ENCODE peak calls at places on chromosomes 5 and 9, in six cellular contexts. H, K, O, M, E and Q are unnamed samples.

GRCh38 chr5:36877667-36878420 is 1.3 kb downstream of the NIPBL start:
- DNase-seq in O (peak), H (peak), M (no peak), K (peak), E (peak), Q (no peak)

GRCh38 chr9:96117398-96118060 is 184.4 kb downstream of the HSD17B3 start:
- DNase-seq in M (no peak), E (no peak), K (no peak), O (no peak), H (no peak), Q (no peak)

GRCh38 chr9:137876269-137876668 is 1.3 kb upstream of the CACNA1B start:
- DNase-seq in H (no peak), E (no peak), O (no peak), M (no peak), K (no peak), Q (no peak)

GRCh38 chr5:174192901-174193300 is 147.4 kb downstream of the NSG2 start:
- DNase-seq in M (no peak), H (no peak), E (no peak), O (no peak), K (no peak), Q (no peak)

GRCh38 chr5:171840066-171840465 is 54.4 kb downstream of the SMIM23 start:
- DNase-seq in M (no peak), H (no peak), O (peak), E (no peak), K (no peak), Q (no peak)

GRCh38 chr5:104186100-104186499 is 623.5 kb upstream of the NUDT12 start:
- DNase-seq in E (peak), H (peak), M (no peak), O (no peak), K (no peak), Q (no peak)

GRCh38 chr5:95870105-95870672 is 47.7 kb upstream of the GLRX start:
- DNase-seq in O (no peak), E (peak), H (no peak), K (peak), M (no peak), Q (no peak)

GRCh38 chr5:138874771-138875628 is at the start of gene LRRTM2:
- DNase-seq in H (no peak), E (peak), M (no peak), O (no peak), K (peak), Q (peak)

GRCh38 chr5:585962-586628 is 26.0 kb upstream of the CEP72 start:
- DNase-seq in K (no peak), H (no peak), E (no peak), O (no peak), M (no peak), Q (no peak)

GRCh38 chr9:105150991-105151685 is 93.3 kb upstream of the SLC44A1 start:
- DNase-seq in E (peak), O (no peak), M (no peak), K (peak), H (no peak), Q (peak)

GRCh38 chr5:27130587-27130986 is 92.2 kb upstream of the CDH9 start:
- DNase-seq in E (no peak), M (no peak), O (no peak), K (no peak), H (no peak), Q (peak)

GRCh38 chr9:108562176-108562575 is 293.6 kb downstream of the ACTL7B start:
- DNase-seq in M (no peak), O (no peak), H (no peak), E (no peak), K (no peak), Q (no peak)

GRCh38 chr5:67093259-67093658 is 103.3 kb downstream of the CD180 start:
- DNase-seq in M (no peak), K (peak), O (no peak), E (no peak), H (no peak), Q (no peak)

GRCh38 chr5:121949885-121950284 is 11.9 kb upstream of the SRFBP1 start:
- DNase-seq in K (peak), M (no peak), E (peak), O (peak), H (peak), Q (peak)

GRCh38 chr5:97726106-97726505 is 543.1 kb upstream of the RIOK2 start:
- DNase-seq in E (no peak), O (no peak), M (no peak), H (no peak), K (peak), Q (no peak)

GRCh38 chr9:34633851-34634550 is 3.6 kb downstream of the SIGMAR1 start:
- DNase-seq in H (no peak), O (peak), K (peak), E (peak), M (peak), Q (peak)

GRCh38 chr5:126513302-126513701 is 81.7 kb downstream of the ALDH7A1 start:
- DNase-seq in H (no peak), E (no peak), K (no peak), M (no peak), O (no peak), Q (no peak)

GRCh38 chr5:151924564-151925395 is at the start of gene GLRA1:
- DNase-seq in M (peak), H (no peak), O (peak), K (peak), E (peak), Q (peak)

GRCh38 chr9:107242073-107243063 is 40.7 kb upstream of the RAD23B start:
- DNase-seq in E (no peak), K (peak), O (no peak), M (no peak), H (no peak), Q (peak)

GRCh38 chr5:150130493-150130922 is 25.1 kb downstream of the PDGFRB start:
- DNase-seq in O (no peak), H (no peak), K (no peak), E (no peak), M (no peak), Q (no peak)

GRCh38 chr5:138946241-138946623 is 71.1 kb upstream of the LRRTM2 start:
- DNase-seq in K (no peak), E (no peak), O (no peak), M (no peak), H (no peak), Q (no peak)

GRCh38 chr5:146395233-146395632 is 51.9 kb upstream of the TCERG1 start:
- DNase-seq in K (no peak), M (no peak), H (no peak), O (no peak), E (no peak), Q (no peak)

GRCh38 chr9:38421498-38422211 is 2.6 kb downstream of the IGFBPL1 start:
- DNase-seq in E (no peak), M (no peak), K (peak), O (no peak), H (no peak), Q (no peak)

GRCh38 chr5:16774806-16775205 is 158.0 kb upstream of the RETREG1 start:
- DNase-seq in H (no peak), M (no peak), K (peak), O (no peak), E (no peak), Q (peak)

GRCh38 chr9:81549500-81550206 is 139.7 kb downstream of the TLE1 start:
- DNase-seq in K (no peak), E (no peak), O (peak), M (no peak), H (no peak), Q (no peak)

GRCh38 chr9:106892632-106893031 is 29.7 kb downstream of the ZNF462 start:
- DNase-seq in E (peak), O (peak), M (no peak), H (peak), K (peak), Q (peak)

GRCh38 chr9:33108472-33108871 is 32.0 kb upstream of the SMU1 start:
- DNase-seq in E (no peak), M (no peak), K (no peak), H (no peak), O (no peak), Q (no peak)

GRCh38 chr5:107464876-107465275 is 205.9 kb downstream of the EFNA5 start:
- DNase-seq in K (no peak), O (no peak), E (no peak), M (no peak), H (no peak), Q (no peak)

GRCh38 chr9:110198357-110198756 is 9.6 kb downstream of the C9orf152 start:
- DNase-seq in M (no peak), O (no peak), E (no peak), H (no peak), K (no peak), Q (no peak)

GRCh38 chr5:52794519-52794918 is 6.8 kb downstream of the ITGA1 start:
- DNase-seq in H (no peak), K (no peak), E (no peak), O (no peak), M (no peak), Q (no peak)
- H3K4me3 ChIP-seq in H (no peak), K (no peak), E (no peak), O (no peak), M (no peak), Q (no peak)

GRCh38 chr9:121620777-121621437 is 30.5 kb upstream of the DAB2IP start:
- DNase-seq in H (no peak), K (no peak), O (peak), E (no peak), M (no peak), Q (no peak)
- TF ChIP-seq CTCF in H (peak), K (peak), O (peak), E (peak), M (peak), Q (peak)

GRCh38 chr5:54520940-54521339 is 3.4 kb downstream of the SNX18 start:
- DNase-seq in M (no peak), H (no peak), K (peak), O (no peak), E (no peak), Q (peak)
- H3K4me3 ChIP-seq in M (peak), H (no peak), K (peak), O (no peak), E (peak), Q (peak)

DNA sequence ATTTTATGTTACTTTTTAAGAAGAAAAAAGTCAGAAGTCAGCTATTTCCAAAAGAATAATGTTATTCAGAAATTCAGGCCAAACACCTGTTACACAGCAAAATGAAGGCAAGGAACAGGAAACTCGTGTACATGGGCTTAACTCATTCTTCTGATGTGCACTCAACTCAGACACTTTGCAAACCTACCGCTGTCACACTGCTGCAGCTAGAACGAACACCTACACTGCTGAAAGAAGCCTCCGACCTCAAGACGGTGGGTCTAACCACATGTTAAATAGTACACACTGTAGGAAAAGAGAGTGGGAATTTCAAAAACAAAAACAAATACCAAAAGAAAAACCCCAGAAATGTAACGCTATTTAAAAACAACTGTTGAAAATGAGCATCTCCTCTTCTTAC is 384.5 kb downstream of the IRX1 start:
- DNase-seq in K (no peak), E (no peak), H (no peak), O (no peak), M (no peak), Q (no peak)
- TF ChIP-seq CTCF in K (no peak), E (no peak), H (no peak), O (no peak), M (no peak), Q (no peak)

GRCh38 chr9:72134801-72135200 is 14.4 kb upstream of the GDA start:
- DNase-seq in H (no peak), K (no peak), O (no peak), E (no peak), M (no peak), Q (no peak)
- H3K4me3 ChIP-seq in H (no peak), K (no peak), O (no peak), E (no peak), M (no peak), Q (no peak)

GRCh38 chr5:136075339-136075885 is 46.6 kb downstream of the TGFBI start:
- DNase-seq in M (no peak), O (no peak), E (no peak), K (peak), H (no peak), Q (peak)
- TF ChIP-seq CTCF in M (no peak), O (no peak), E (peak), K (no peak), H (no peak), Q (no peak)